ENCODE peak calls at places on chromosome 3, in nine cellular contexts. M is lung; R is HCT116; J is Caco-2; T is CD8-positive, alpha-beta memory T cell; Q is naive thymus-derived CD4-positive, alpha-beta T cell; E is tibial artery; W is BE2C; U is heart right ventricle. D is an unnamed sample.

GRCh38 chr3:34947849-34948248 is 691.5 kb upstream of the ARPP21 start:
- DNase-seq in M (no peak), R (no peak), J (no peak), T (no peak), Q (no peak), E (no peak), W (no peak), U (no peak), D (no peak)

GRCh38 chr3:66671348-66671747 is 170.5 kb upstream of the LRIG1 start:
- DNase-seq in M (no peak), R (no peak), J (no peak), T (no peak), Q (no peak), E (no peak), W (no peak), U (no peak), D (no peak)

GRCh38 chr3:71022552-71023335 is 560.8 kb downstream of the FOXP1 start:
- DNase-seq in M (no peak), R (no peak), J (peak; percentile 21), T (no peak), Q (no peak), E (no peak), W (no peak), U (no peak), D (no peak)

GRCh38 chr3:133669949-133670524 is 8.3 kb upstream of the TOPBP1 start:
- DNase-seq in M (no peak), R (no peak), J (peak; percentile 17), T (no peak), Q (no peak), E (no peak), W (no peak), U (no peak), D (no peak)

GRCh38 chr3:15798533-15799245 is 910 bp upstream of the ANKRD28 start:
- DNase-seq in M (no peak), R (no peak), J (no peak), T (no peak), Q (no peak), E (no peak), W (no peak), U (no peak), D (no peak)

GRCh38 chr3:126850370-126851085 is 132.4 kb upstream of the PLXNA1 start:
- DNase-seq in M (peak; percentile 46), R (no peak), J (peak; percentile 87), T (no peak), Q (no peak), E (no peak), W (no peak), U (peak; percentile 38), D (no peak)

GRCh38 chr3:156837130-156837529 is 11.0 kb downstream of the LEKR1 start:
- DNase-seq in M (no peak), R (no peak), J (no peak), T (no peak), Q (no peak), E (no peak), W (no peak), U (no peak), D (no peak)

GRCh38 chr3:174862101-174862500 is 3.0 kb downstream of the NAALADL2 start:
- DNase-seq in M (peak; percentile 34), R (peak; percentile 51), J (peak; percentile 58), T (no peak), Q (no peak), E (no peak), W (peak; percentile 8), U (no peak), D (no peak)

GRCh38 chr3:194894538-194894937 is 208.9 kb downstream of the FAM43A start:
- DNase-seq in M (no peak), R (no peak), J (no peak), T (no peak), Q (no peak), E (no peak), W (no peak), U (no peak), D (no peak)

GRCh38 chr3:4006288-4006687 is 207.1 kb downstream of the LRRN1 start:
- DNase-seq in M (no peak), R (no peak), J (no peak), T (no peak), Q (no peak), E (no peak), W (no peak), U (no peak), D (no peak)

GRCh38 chr3:44001072-44001471 is 240.6 kb upstream of the TOPAZ1 start:
- DNase-seq in M (no peak), R (no peak), J (no peak), T (no peak), Q (no peak), E (no peak), W (no peak), U (no peak), D (no peak)

GRCh38 chr3:170497197-170497596 is 78.5 kb downstream of the CLDN11 start:
- DNase-seq in M (no peak), R (no peak), J (no peak), T (no peak), Q (no peak), E (no peak), W (no peak), U (no peak), D (no peak)

GRCh38 chr3:158369279-158369678 is 201.7 kb upstream of the MLF1 start:
- DNase-seq in M (no peak), R (no peak), J (no peak), T (no peak), Q (no peak), E (no peak), W (no peak), U (no peak), D (no peak)

GRCh38 chr3:156518726-156519125 is 36.2 kb downstream of the SSR3 start:
- DNase-seq in M (no peak), R (no peak), J (no peak), T (no peak), Q (no peak), E (no peak), W (no peak), U (no peak), D (no peak)

GRCh38 chr3:141212555-141212954 is 19.1 kb upstream of the PXYLP1 start:
- DNase-seq in M (no peak), R (no peak), J (no peak), T (no peak), Q (no peak), E (no peak), W (no peak), U (no peak), D (no peak)
- H3K9me3 ChIP-seq in M (peaks cover 3% of the 10 kb centered on the region), R (no peaks in the 10 kb centered on the region), J (peaks cover 10% of the 10 kb centered on the region), T (no peaks in the 10 kb centered on the region), Q (no peaks in the 10 kb centered on the region), E (no peaks in the 10 kb centered on the region), W (no peaks in the 10 kb centered on the region), U (peaks cover 12% of the 10 kb centered on the region), D (no peaks in the 10 kb centered on the region)

GRCh38 chr3:58946875-58947274 is 103.0 kb downstream of the CFAP20DC start:
- DNase-seq in M (no peak), R (no peak), J (no peak), T (no peak), Q (no peak), E (no peak), W (no peak), U (no peak), D (no peak)
- H3K9me3 ChIP-seq in M (peaks cover 6% of the 10 kb centered on the region), R (no peaks in the 10 kb centered on the region), J (no peaks in the 10 kb centered on the region), T (no peaks in the 10 kb centered on the region), Q (no peaks in the 10 kb centered on the region), E (no peaks in the 10 kb centered on the region), W (no peaks in the 10 kb centered on the region), U (peaks cover 5% of the 10 kb centered on the region), D (no peaks in the 10 kb centered on the region)

GRCh38 chr3:75727985-75728384 is 57.4 kb downstream of the ZNF717 start:
- DNase-seq in M (no peak), R (no peak), J (no peak), T (no peak), Q (no peak), E (no peak), W (no peak), U (no peak), D (no peak)
- H3K9me3 ChIP-seq in M (peaks cover 37% of the 10 kb centered on the region), R (peaks cover 8% of the 10 kb centered on the region), J (no peaks in the 10 kb centered on the region), T (peaks cover 12% of the 10 kb centered on the region), Q (no peaks in the 10 kb centered on the region), E (peaks cover 91% of the 10 kb centered on the region), W (no peaks in the 10 kb centered on the region), U (peaks cover 100% of the 10 kb centered on the region), D (peaks cover under 1% of the 10 kb centered on the region)

GRCh38 chr3:183966361-183966791 is 51.3 kb downstream of the ABCC5 start:
- DNase-seq in M (no peak), R (no peak), J (peak; percentile 68), T (no peak), Q (no peak), E (no peak), W (no peak), U (no peak), D (no peak)
- H3K9me3 ChIP-seq in M (no peaks in the 10 kb centered on the region), R (no peaks in the 10 kb centered on the region), J (no peaks in the 10 kb centered on the region), T (no peaks in the 10 kb centered on the region), Q (no peaks in the 10 kb centered on the region), E (no peaks in the 10 kb centered on the region), W (no peaks in the 10 kb centered on the region), U (no peaks in the 10 kb centered on the region), D (no peaks in the 10 kb centered on the region)

GRCh38 chr3:128858167-128858566 is 21.3 kb upstream of the ACAD9 start:
- DNase-seq in M (no peak), R (no peak), J (no peak), T (no peak), Q (no peak), E (no peak), W (no peak), U (no peak), D (no peak)
- H3K9me3 ChIP-seq in M (peaks cover 41% of the 10 kb centered on the region), R (peaks cover 30% of the 10 kb centered on the region), J (peaks cover 40% of the 10 kb centered on the region), T (peaks cover 27% of the 10 kb centered on the region), Q (peaks cover 7% of the 10 kb centered on the region), E (peaks cover 31% of the 10 kb centered on the region), W (peaks cover 5% of the 10 kb centered on the region), U (peaks cover 60% of the 10 kb centered on the region), D (peaks cover 3% of the 10 kb centered on the region)

GRCh38 chr3:110021659-110022058 is 684.3 kb upstream of the DPPA4 start:
- DNase-seq in M (no peak), R (no peak), J (no peak), T (no peak), Q (no peak), E (no peak), W (no peak), U (no peak), D (no peak)

GRCh38 chr3:110017304-110017703 is 680.0 kb upstream of the DPPA4 start:
- DNase-seq in M (no peak), R (no peak), J (no peak), T (no peak), Q (no peak), E (no peak), W (no peak), U (no peak), D (no peak)

GRCh38 chr3:110015231-110015963 is 678.1 kb upstream of the DPPA4 start:
- DNase-seq in M (no peak), R (no peak), J (no peak), T (no peak), Q (no peak), E (no peak), W (no peak), U (no peak), D (no peak)

GRCh38 chr3:110016235-110016634 is 678.9 kb upstream of the DPPA4 start:
- DNase-seq in M (peak; percentile 29), R (no peak), J (no peak), T (no peak), Q (no peak), E (no peak), W (no peak), U (no peak), D (no peak)
- H3K9me3 ChIP-seq in M (no peaks in the 10 kb centered on the region), R (no peaks in the 10 kb centered on the region), J (no peaks in the 10 kb centered on the region), T (no peaks in the 10 kb centered on the region), Q (no peaks in the 10 kb centered on the region), E (no peaks in the 10 kb centered on the region), W (no peaks in the 10 kb centered on the region), U (peaks cover 7% of the 10 kb centered on the region), D (no peaks in the 10 kb centered on the region)